ENCODE peak calls at places on chromosomes 7 and 10, in four cellular contexts. N is endodermal cell, A is breast epithelium, O is retinal pigment epithelial cell. H is an unnamed sample.

GRCh38 chr7:30027915-30028748 is at the start of gene PLEKHA8:
- DNase-seq in N (peak; percentile 98), A (peak; percentile 66), O (peak; percentile 37), H (peak; percentile 95)

GRCh38 chr7:116671681-116672595 is at the start of gene MET:
- DNase-seq in N (peak; percentile 90), A (peak; percentile 82), O (peak; percentile 55), H (peak; percentile 90)

GRCh38 chr10:15419279-15419874 is 48.3 kb upstream of the FAM171A1 start:
- DNase-seq in N (peak; percentile 66), A (no peak), O (peak; percentile 5), H (no peak)

GRCh38 chr10:21808525-21808924 is 195.0 kb downstream of the DNAJC1 start:
- DNase-seq in N (no peak), A (no peak), O (no peak), H (no peak)

GRCh38 chr10:110613341-110613995 is 30.7 kb upstream of the RBM20 start:
- DNase-seq in N (no peak), A (no peak), O (no peak), H (no peak)

GRCh38 chr10:3996697-3997096 is 211.7 kb upstream of the KLF6 start:
- DNase-seq in N (no peak), A (no peak), O (no peak), H (no peak)

GRCh38 chr10:47359626-47360418 is 11.7 kb downstream of the RBP3 start:
- DNase-seq in N (no peak), A (no peak), O (no peak), H (no peak)

GRCh38 chr7:139328375-139328774 is 12.8 kb upstream of the FMC1 start:
- DNase-seq in N (no peak), A (no peak), O (no peak), H (peak; percentile 54)

GRCh38 chr7:27046854-27047549 is 48.8 kb downstream of the HOXA1 start:
- DNase-seq in N (no peak), A (no peak), O (no peak), H (no peak)

GRCh38 chr7:43902542-43903054 is 3.8 kb downstream of the URGCP start:
- DNase-seq in N (no peak), A (no peak), O (no peak), H (no peak)

GRCh38 chr7:124856299-124856888 is 73.2 kb downstream of the POT1 start:
- DNase-seq in N (no peak), A (no peak), O (no peak), H (no peak)

GRCh38 chr10:113053881-113054280 is 103.8 kb downstream of the TCF7L2 start:
- DNase-seq in N (peak; percentile 89), A (no peak), O (no peak), H (no peak)

GRCh38 chr10:113053091-113053490 is 103.0 kb downstream of the TCF7L2 start:
- DNase-seq in N (peak; percentile 80), A (no peak), O (no peak), H (no peak)

GRCh38 chr10:113051456-113051855 is 101.4 kb downstream of the TCF7L2 start:
- DNase-seq in N (no peak), A (no peak), O (no peak), H (no peak)

GRCh38 chr10:113049881-113050280 is 99.8 kb downstream of the TCF7L2 start:
- DNase-seq in N (no peak), A (no peak), O (no peak), H (no peak)

GRCh38 chr10:113052076-113052830 is 102.2 kb downstream of the TCF7L2 start:
- DNase-seq in N (no peak), A (no peak), O (no peak), H (no peak)
- TF ChIP-seq CTCF in N (peak; percentile 61), A (no peak), O (peak; percentile 44), H (peak; percentile 50)

GRCh38 chr10:72039377-72039776 is 49.0 kb downstream of the SPOCK2 start:
- DNase-seq in N (no peak), A (no peak), O (no peak), H (no peak)
- TF ChIP-seq CTCF in N (no peak), A (no peak), O (no peak), H (no peak)

DNA sequence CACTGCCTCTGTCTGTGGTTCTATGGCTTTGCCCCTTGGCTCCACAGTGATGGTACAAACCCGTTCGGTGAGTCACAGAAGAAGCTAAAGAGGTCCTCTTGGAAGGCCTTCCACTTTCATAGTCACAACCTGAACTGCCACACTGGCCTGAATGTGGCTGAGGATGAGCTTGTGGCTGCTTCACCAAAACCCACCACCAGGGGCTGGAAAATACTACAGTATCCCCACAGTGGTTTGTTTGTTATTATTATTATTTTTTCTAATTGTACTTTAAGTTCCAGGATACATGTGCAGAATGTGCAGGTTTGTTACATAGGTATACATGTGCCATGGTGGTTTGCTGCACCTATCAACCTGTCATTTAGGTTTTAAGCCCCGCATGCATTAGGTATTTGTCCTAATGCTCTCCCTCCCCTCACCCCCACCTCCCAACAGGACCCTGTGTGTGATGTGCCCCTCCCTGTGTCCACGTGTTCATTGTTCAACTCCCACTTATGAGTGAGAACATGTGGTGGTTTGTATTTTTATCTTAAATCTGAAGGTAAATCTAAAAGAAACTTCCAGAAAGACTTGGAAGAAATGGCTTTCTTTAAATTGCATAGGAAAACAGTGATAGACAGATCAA is 160.8 kb upstream of the NPSR1 start:
- DNase-seq in N (peak; percentile 72), A (no peak), O (no peak), H (no peak)
- TF ChIP-seq CTCF in N (peak; percentile 84), A (no peak), O (peak; percentile 44), H (peak; percentile 27)

DNA sequence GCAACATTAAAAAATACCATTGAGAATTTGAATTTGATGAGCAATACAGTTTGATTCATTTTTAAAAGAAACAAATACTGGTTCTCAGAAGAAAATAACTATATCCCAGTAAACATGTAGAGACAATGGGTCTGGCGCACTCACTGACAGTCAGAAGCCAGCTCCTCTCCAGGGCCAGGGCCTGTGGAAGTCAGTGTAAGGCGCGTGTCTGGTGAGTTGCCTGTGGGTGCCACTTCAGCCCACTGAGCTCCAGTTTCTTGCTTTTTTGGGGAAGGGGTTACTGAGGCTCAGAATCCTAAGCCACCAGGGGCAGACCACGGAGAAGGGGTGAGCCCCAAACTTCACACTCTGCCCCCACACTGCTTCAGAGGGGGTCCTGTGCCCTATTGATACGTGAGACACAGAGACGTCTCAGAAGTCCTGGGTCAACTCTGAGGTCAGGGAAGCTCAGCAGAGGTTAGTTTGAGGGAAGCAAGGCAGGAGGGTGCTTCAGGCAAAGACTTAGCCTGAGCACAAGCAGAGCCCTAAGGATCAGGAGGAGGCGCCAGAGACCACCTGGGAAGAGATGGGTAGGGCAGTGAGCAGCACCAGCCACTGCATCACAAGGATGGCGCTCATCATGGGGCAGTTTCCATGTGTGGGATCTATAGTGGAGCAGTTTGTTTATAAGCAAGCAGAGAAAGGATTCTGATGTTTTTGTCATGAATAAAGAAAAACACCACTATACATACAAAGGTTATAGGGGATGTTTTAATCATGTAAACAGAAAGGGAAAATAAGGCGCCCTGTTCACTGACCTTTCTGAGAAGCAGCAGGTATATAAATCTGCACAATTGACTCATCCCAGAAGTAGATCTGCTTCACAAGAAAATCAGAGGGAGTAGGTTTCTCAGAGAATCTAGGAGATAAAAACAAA is 95.7 kb downstream of the PKD1L1 start:
- DNase-seq in N (peak; percentile 80), A (no peak), O (no peak), H (peak; percentile 49)
- TF ChIP-seq CTCF in N (peak; percentile 75), A (no peak), O (peak; percentile 35), H (peak; percentile 26)

GRCh38 chr7:66502230-66503035 is 126.2 kb upstream of the KCTD7 start:
- DNase-seq in N (no peak), A (no peak), O (no peak), H (no peak)
- TF ChIP-seq CTCF in N (peak; percentile 59), A (no peak), O (peak; percentile 22), H (no peak)

DNA sequence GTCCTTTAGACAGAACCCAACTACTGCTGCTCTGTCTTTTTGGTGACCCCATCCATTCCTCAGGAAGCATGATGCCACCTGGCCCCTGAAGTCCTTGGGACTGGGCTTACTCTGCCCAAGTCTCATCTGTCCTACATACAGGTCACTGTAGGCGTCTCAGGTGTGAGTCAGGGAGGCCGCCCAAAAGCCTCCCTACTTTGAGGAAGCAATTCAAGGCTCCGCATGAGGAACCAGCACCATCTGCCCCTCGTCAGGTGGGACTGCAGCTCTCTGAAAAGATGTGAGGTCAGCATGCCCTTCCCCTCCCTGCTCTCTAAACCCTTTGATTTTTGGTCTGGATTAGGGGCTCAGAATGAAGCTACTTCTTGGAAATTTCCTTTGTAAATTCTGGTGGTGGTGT is 354.8 kb downstream of the CXCL12 start:
- DNase-seq in N (peak; percentile 80), A (no peak), O (no peak), H (no peak)
- TF ChIP-seq CTCF in N (peak; percentile 80), A (no peak), O (no peak), H (no peak)

DNA sequence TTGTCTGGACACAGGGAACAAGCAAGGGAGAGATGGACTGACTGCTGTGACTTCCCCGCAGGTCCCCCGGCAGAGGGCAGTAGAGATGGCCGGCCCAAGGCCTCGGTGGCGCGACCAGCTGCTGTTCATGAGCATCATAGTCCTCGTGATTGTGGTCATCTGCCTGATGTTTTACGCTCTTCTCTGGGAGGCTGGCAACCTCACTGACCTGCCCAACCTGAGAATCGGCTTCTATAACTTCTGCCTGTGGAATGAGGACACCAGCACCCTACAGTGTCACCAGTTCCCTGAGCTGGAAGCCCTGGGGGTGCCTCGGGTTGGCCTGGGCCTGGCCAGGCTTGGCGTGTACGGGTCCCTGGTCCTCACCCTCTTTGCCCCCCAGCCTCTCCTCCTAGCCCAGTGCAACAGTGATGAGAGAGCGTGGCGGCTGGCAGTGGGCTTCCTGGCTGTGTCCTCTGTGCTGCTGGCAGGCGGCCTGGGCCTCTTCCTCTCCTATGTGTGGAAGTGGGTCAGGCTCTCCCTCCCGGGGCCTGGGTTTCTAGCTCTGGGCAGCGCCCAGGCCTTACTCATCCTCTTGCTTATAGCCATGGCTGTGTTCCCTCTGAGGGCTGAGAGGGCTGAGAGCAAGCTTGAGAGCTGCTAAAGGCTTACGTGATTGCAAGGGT is 6.0 kb downstream of the CYREN start:
- DNase-seq in N (no peak), A (no peak), O (no peak), H (no peak)
- TF ChIP-seq CTCF in N (peak; percentile 45), A (no peak), O (no peak), H (no peak)

DNA sequence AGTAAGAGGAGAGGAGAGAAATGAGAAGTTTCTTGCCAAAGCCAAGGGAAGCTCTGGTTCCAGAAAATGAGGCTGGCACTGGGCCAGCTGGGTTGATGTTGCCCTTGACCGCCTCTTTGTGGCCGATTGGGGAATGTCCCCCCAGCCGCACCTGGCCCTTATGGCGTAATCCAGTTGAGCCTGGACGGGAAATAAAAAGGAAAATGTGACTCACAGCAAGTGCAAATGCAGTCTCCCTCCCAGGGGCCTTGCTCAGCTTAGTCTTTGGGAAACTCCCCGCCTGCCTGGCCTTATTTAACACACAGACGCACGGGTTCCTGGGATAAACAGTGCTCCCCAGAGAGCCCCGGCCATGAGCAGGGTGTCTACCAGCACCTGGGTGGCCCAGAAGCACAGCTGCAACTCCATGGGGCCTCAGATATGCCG is 174.8 kb downstream of the KIAA1217 start:
- DNase-seq in N (peak; percentile 91), A (peak; percentile 97), O (peak; percentile 98), H (peak; percentile 89)
- TF ChIP-seq CTCF in N (peak; percentile 82), A (peak; percentile 67), O (peak; percentile 74), H (peak; percentile 47)

GRCh38 chr10:78981970-78982281 is 86.8 kb upstream of the ZMIZ1 start:
- DNase-seq in N (peak; percentile 80), A (no peak), O (no peak), H (peak; percentile 88)
- TF ChIP-seq CTCF in N (no peak), A (no peak), O (peak; percentile 0), H (no peak)

H was measured in osteocyte.